ENCODE peak calls at places on chromosomes 4 and X, in seven cellular contexts. M is HFF-Myc, N is testis, S is epithelial cell of esophagus, O is bronchial epithelial cell, Y is body of pancreas, X is psoas muscle. T is an unnamed sample.

GRCh38 chr4:82042042-82042441 is 331.7 kb downstream of the HNRNPD start:
- DNase-seq in M (no peak), N (no peak), S (peak), O (peak), Y (no peak), X (no peak), T (peak)

GRCh38 chr4:178316211-178316610 is 874.0 kb upstream of the AGA start:
- DNase-seq in M (no peak), N (no peak), S (no peak), O (no peak), Y (no peak), X (no peak), T (no peak)

GRCh38 chr4:45662996-45663395 is 460.9 kb downstream of the GABRG1 start:
- DNase-seq in M (no peak), N (peak), S (peak), O (peak), Y (peak), X (peak), T (peak)

GRCh38 chrX:51798701-51799100 is 55.5 kb downstream of the GSPT2 start:
- DNase-seq in M (no peak), N (no peak), S (no peak), O (no peak), Y (no peak), X (no peak), T (no peak)

GRCh38 chrX:47148946-47149345 is 3.9 kb downstream of the RBM10 start:
- DNase-seq in M (no peak), N (no peak), S (peak), O (peak), Y (no peak), X (no peak), T (no peak)

GRCh38 chr4:147924604-147925412 is 192.9 kb downstream of the ARHGAP10 start:
- DNase-seq in M (no peak), N (peak), S (peak), O (peak), Y (peak), X (no peak), T (no peak)

GRCh38 chr4:76758290-76758882 is 139.6 kb downstream of the SOWAHB start:
- DNase-seq in M (peak), N (peak), S (peak), O (peak), Y (peak), X (no peak), T (peak)

GRCh38 chrX:129791961-129792570 is 12.3 kb downstream of the SASH3 start:
- DNase-seq in M (no peak), N (no peak), S (no peak), O (no peak), Y (no peak), X (no peak), T (no peak)

GRCh38 chrX:6021316-6022091 is 207.2 kb downstream of the NLGN4X start:
- DNase-seq in M (no peak), N (peak), S (peak), O (peak), Y (peak), X (no peak), T (peak)

GRCh38 chr4:175509320-175509719 is 302.7 kb downstream of the GPM6A start:
- DNase-seq in M (no peak), N (no peak), S (peak), O (no peak), Y (no peak), X (no peak), T (no peak)

GRCh38 chr4:101157415-101158135 is 189.8 kb downstream of the PPP3CA start:
- DNase-seq in M (no peak), N (no peak), S (no peak), O (no peak), Y (no peak), X (no peak), T (no peak)

GRCh38 chrX:131741103-131741581 is 197.3 kb downstream of the OR13H1 start:
- DNase-seq in M (no peak), N (no peak), S (no peak), O (no peak), Y (peak), X (peak), T (peak)

GRCh38 chrX:31445542-31445941 is 373.7 kb upstream of the FTHL17 start:
- DNase-seq in M (no peak), N (no peak), S (no peak), O (no peak), Y (no peak), X (no peak), T (no peak)

GRCh38 chrX:14616876-14617275 is 87.5 kb downstream of the GLRA2 start:
- DNase-seq in M (no peak), N (no peak), S (no peak), O (no peak), Y (no peak), X (no peak), T (no peak)

GRCh38 chr4:150942539-150942938 is 72.5 kb downstream of the LRBA start:
- DNase-seq in M (no peak), N (no peak), S (peak), O (peak), Y (no peak), X (no peak), T (no peak)

GRCh38 chr4:47510506-47511143 is 25.6 kb downstream of the ATP10D start:
- DNase-seq in M (no peak), N (no peak), S (peak), O (peak), Y (no peak), X (no peak), T (no peak)
- H3K4me3 ChIP-seq in M (no peak), N (no peak), S (no peak), O (no peak), Y (no peak), X (no peak), T (no peak)

DNA sequence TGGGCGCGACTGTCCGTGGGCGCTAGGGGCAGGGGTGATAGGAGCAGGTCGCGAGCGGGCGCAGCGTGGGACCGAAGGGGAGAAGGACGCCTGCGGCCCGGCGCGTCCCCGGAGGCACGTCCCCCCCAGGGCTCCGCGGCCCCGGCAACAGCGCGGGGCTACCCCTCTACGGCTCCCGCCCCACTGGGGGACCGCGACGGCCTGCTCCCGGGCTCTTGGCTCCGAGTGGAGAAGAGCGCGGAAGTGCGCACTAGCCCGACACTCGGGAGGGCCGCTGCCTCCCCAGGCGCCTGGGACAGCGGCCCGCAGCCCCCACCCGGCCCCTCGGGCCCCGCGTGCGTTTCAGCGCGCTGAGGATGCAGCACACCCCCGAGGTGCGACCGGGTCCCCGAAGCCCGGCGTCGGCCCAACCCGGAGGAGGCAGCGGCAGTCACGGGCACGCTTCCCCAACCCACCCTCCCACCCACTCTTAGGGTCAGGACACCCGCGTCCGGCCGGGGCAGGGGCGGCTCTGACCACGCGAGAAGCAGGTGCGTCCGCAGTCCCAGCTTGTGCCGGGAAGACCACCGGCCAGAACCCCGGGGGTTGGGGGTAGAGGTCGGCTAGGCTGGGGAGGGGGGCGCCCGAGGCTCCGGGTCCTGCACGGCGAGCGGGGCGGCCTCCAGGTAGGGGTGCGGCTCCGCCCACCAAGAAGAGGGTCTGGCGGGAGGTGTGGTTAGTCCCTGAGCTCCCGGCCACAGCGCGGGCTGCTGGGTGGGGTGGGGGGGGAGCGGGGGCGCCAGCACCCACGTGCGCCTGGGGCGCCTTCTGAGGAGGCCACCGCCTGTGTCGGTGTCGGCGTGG is 18.5 kb upstream of the NAT8L start:
- DNase-seq in M (no peak), N (no peak), S (no peak), O (no peak), Y (no peak), X (no peak), T (no peak)
- H3K4me3 ChIP-seq in M (peak), N (peak), S (no peak), O (no peak), Y (no peak), X (peak), T (peak)

DNA sequence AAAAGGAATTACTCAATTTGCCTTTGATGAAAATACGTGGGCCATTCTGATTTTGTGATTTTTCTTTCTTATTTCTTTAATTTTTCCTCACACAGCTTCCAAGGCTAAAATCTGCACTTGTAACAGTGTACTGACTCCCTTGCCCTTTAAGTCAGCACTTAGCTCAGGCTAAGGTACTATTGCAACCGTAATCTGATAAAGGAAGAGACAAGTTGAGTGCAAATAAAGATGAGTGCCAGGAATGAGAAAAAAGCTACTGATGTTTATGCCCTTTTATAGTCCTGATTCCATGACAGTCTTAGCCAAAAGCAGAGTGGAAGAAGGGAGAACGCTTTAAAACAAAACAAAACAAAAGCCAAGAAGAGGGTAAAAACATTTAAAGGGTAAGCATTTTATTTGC is 6.0 kb downstream of the DMD start:
- DNase-seq in M (no peak), N (no peak), S (no peak), O (no peak), Y (no peak), X (no peak), T (no peak)
- H3K4me3 ChIP-seq in M (no peak), N (no peak), S (no peak), O (no peak), Y (no peak), X (peak), T (peak)

GRCh38 chrX:67546496-67547423 is 2.9 kb downstream of the AR start:
- DNase-seq in M (no peak), N (no peak), S (no peak), O (no peak), Y (no peak), X (peak), T (no peak)
- H3K4me3 ChIP-seq in M (peak), N (peak), S (no peak), O (peak), Y (no peak), X (peak), T (no peak)

GRCh38 chrX:43940811-43941210 is 32.4 kb downstream of the NDP start:
- DNase-seq in M (no peak), N (no peak), S (peak), O (peak), Y (no peak), X (no peak), T (peak)

DNA sequence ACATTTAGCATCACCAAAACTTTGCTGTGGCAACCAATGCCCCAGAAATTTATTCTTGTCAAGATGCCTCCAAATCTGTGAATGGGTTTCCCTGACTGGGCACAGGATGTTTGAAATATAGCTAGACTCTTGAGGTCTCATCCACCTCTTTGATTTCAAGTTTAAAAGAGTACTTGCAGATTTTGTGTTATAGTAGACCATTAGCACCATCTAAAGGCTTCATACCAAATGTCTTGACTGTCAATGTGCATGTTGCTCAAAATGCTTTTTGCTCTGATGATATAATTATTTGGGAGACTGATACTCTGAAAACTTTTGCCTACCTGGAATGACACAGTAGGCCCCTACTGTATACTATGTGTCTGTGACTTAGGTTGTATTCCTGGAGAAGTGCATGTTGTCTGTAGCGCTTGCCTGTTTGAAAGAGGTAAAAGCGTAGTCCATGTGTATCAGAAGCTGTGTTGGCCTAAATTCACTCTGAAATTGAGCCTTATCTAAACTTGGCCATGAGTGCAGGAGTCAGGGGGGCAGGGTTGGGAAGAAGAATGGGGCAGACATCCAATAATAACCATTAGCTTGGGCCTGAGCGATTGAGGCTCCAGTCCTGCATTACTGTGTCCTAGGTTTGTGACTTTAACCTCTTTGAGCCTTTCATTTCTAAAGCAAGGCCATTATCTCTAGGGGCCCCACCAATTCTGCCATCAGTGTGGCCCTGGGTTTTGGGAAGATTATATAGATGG is 33.8 kb downstream of the NDP start:
- DNase-seq in M (no peak), N (no peak), S (peak), O (peak), Y (no peak), X (no peak), T (no peak)
- H3K4me3 ChIP-seq in M (no peak), N (no peak), S (no peak), O (no peak), Y (no peak), X (no peak), T (no peak)

GRCh38 chr4:6730603-6731300 is 14.8 kb downstream of the BLOC1S4 start:
- DNase-seq in M (no peak), N (peak), S (no peak), O (no peak), Y (no peak), X (no peak), T (no peak)

GRCh38 chr4:6731301-6731641 is 15.3 kb downstream of the BLOC1S4 start:
- DNase-seq in M (no peak), N (no peak), S (no peak), O (no peak), Y (no peak), X (no peak), T (no peak)

GRCh38 chr4:6727943-6728250 is 11.9 kb downstream of the BLOC1S4 start:
- DNase-seq in M (no peak), N (no peak), S (no peak), O (no peak), Y (no peak), X (no peak), T (no peak)

GRCh38 chr4:6727081-6727942 is 11.3 kb downstream of the BLOC1S4 start:
- DNase-seq in M (no peak), N (peak), S (no peak), O (no peak), Y (no peak), X (no peak), T (no peak)

DNA sequence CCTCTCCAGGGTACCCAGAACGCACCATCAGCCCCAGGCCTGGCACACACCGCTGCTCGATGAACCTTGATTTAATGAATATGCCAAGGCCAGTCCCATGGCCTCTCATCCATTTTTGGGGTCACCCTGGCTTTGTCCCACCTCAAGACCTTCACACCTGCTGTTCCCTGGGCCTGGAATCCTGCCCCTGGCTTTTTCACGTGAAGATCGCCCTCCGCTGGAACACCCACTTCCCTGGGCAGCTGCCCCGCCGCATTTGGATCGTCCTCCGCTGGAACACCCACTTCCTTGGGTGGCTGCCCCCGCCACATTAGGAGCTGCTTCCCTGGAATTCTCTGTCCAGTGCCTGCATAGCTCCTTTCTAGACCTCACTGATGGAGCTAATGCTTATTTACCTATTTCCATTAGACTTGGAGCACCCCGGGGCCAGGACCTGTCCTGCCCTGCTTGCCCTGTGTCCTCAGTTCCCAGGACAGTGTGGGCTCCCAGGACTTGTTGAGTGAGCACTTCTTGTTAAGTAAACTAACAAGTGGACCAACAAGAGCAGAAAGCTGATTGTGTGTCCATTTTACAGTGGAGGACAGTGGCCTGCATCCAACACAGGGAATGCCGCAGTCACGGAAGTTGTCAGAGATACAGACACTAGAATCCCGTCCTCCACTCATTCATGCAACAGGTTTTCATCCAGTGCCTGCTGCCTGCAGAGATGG is 12.5 kb downstream of the BLOC1S4 start:
- DNase-seq in M (no peak), N (peak), S (no peak), O (no peak), Y (no peak), X (no peak), T (no peak)
- H3K4me3 ChIP-seq in M (no peak), N (no peak), S (no peak), O (no peak), Y (no peak), X (no peak), T (no peak)

GRCh38 chrX:108437354-108437753 is 868 bp downstream of the COL4A6 start:
- DNase-seq in M (no peak), N (no peak), S (peak), O (no peak), Y (no peak), X (no peak), T (no peak)
- H3K4me3 ChIP-seq in M (no peak), N (no peak), S (peak), O (peak), Y (no peak), X (no peak), T (peak)

GRCh38 chr4:183971938-183972490 is 66.9 kb downstream of the STOX2 start:
- DNase-seq in M (no peak), N (no peak), S (no peak), O (peak), Y (no peak), X (no peak), T (no peak)
- H3K4me3 ChIP-seq in M (no peak), N (no peak), S (no peak), O (no peak), Y (no peak), X (no peak), T (no peak)

GRCh38 chrX:124346877-124347241 is 496 bp downstream of the SH2D1A start:
- DNase-seq in M (no peak), N (no peak), S (no peak), O (no peak), Y (no peak), X (no peak), T (no peak)

GRCh38 chrX:124346064-124346876 is at the start of gene SH2D1A:
- DNase-seq in M (no peak), N (no peak), S (no peak), O (no peak), Y (no peak), X (no peak), T (no peak)

GRCh38 chrX:124347242-124347641 is 879 bp downstream of the SH2D1A start:
- DNase-seq in M (no peak), N (no peak), S (peak), O (peak), Y (no peak), X (no peak), T (peak)

GRCh38 chrX:124348152-124348551 is 1.8 kb downstream of the SH2D1A start:
- DNase-seq in M (no peak), N (no peak), S (peak), O (peak), Y (no peak), X (no peak), T (peak)

DNA sequence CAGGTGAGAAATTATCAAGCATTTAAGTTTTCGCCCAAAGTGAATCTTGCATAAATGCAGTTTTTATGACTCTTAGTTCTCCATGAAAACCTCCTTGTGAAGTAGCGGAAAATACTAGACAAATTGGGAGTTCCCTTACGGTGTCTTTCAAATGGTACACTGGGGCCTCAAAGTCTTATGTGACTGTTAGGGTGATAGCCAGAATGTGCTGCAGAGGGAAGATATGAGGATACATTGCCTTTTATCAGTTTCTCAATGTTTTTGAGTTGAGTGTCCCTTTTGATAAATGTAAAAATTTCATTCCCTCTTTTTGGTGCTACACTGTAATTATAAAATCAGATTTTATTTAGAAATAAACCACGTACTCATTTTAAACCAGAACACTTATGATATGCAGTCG is 2.7 kb downstream of the SH2D1A start:
- DNase-seq in M (no peak), N (no peak), S (no peak), O (no peak), Y (no peak), X (no peak), T (no peak)
- H3K4me3 ChIP-seq in M (no peak), N (no peak), S (no peak), O (no peak), Y (no peak), X (no peak), T (no peak)

GRCh38 chrX:16488959-16489358 is 161.0 kb upstream of the S100G start:
- DNase-seq in M (no peak), N (no peak), S (no peak), O (peak), Y (no peak), X (no peak), T (peak)
- H3K4me3 ChIP-seq in M (no peak), N (no peak), S (no peak), O (no peak), Y (no peak), X (no peak), T (no peak)

T was measured in mammary epithelial cell.